ENCODE peak calls at places on chromosomes 2 and 18, in nine cellular contexts. Y, L, G, X, M, Z, K, W and O are unnamed samples.

GRCh38 chr2:39535606-39536185 is 98.6 kb upstream of the MAP4K3 start:
- DNase-seq in Y (no peak), L (no peak), G (no peak), X (no peak), M (no peak), Z (no peak), K (no peak), W (no peak), O (no peak)

GRCh38 chr18:58584219-58585127 is 44.4 kb downstream of the ALPK2 start:
- DNase-seq in Y (no peak), L (no peak), G (no peak), X (peak; percentile 60), M (peak; percentile 75), Z (no peak), K (peak; percentile 75), W (peak; percentile 48), O (no peak)

GRCh38 chr2:216287251-216287650 is 85.0 kb downstream of the MARCHF4 start:
- DNase-seq in Y (no peak), L (no peak), G (no peak), X (no peak), M (peak; percentile 9), Z (no peak), K (peak; percentile 67), W (no peak), O (no peak)

GRCh38 chr2:74430502-74430901 is 9.0 kb downstream of the WDR54 start:
- DNase-seq in Y (no peak), L (no peak), G (no peak), X (no peak), M (no peak), Z (no peak), K (no peak), W (no peak), O (no peak)

GRCh38 chr18:46362533-46362932 is 258.3 kb downstream of the HAUS1 start:
- DNase-seq in Y (no peak), L (no peak), G (no peak), X (no peak), M (no peak), Z (no peak), K (no peak), W (no peak), O (no peak)

GRCh38 chr18:56240405-56240804 is 398.0 kb downstream of the TXNL1 start:
- DNase-seq in Y (no peak), L (no peak), G (no peak), X (no peak), M (peak; percentile 28), Z (no peak), K (no peak), W (peak; percentile 97), O (no peak)

GRCh38 chr2:39524756-39525635 is 87.9 kb upstream of the MAP4K3 start:
- DNase-seq in Y (no peak), L (no peak), G (no peak), X (no peak), M (peak; percentile 47), Z (no peak), K (no peak), W (no peak), O (no peak)

GRCh38 chr18:55875330-55875933 is 287.4 kb upstream of the TCF4 start:
- DNase-seq in Y (no peak), L (no peak), G (peak; percentile 42), X (no peak), M (no peak), Z (no peak), K (no peak), W (no peak), O (no peak)

GRCh38 chr2:61178603-61179545 is 16.9 kb downstream of the C2orf74 start:
- DNase-seq in Y (no peak), L (no peak), G (no peak), X (peak; percentile 27), M (peak; percentile 56), Z (no peak), K (no peak), W (peak; percentile 61), O (no peak)

GRCh38 chr2:183292028-183292427 is 167.8 kb downstream of the NUP35 start:
- DNase-seq in Y (no peak), L (no peak), G (no peak), X (no peak), M (peak; percentile 24), Z (no peak), K (no peak), W (no peak), O (no peak)

GRCh38 chr2:73852020-73852419 is 23.3 kb downstream of the STAMBP start:
- DNase-seq in Y (no peak), L (no peak), G (no peak), X (peak; percentile 67), M (peak; percentile 57), Z (no peak), K (peak; percentile 76), W (peak; percentile 90), O (no peak)

GRCh38 chr18:31268985-31269406 is 49.0 kb upstream of the DSG1 start:
- DNase-seq in Y (no peak), L (no peak), G (no peak), X (peak; percentile 29), M (peak; percentile 44), Z (no peak), K (no peak), W (no peak), O (no peak)

GRCh38 chr2:99072556-99072955 is 69.0 kb upstream of the C2orf15 start:
- DNase-seq in Y (no peak), L (peak; percentile 2), G (no peak), X (no peak), M (no peak), Z (no peak), K (no peak), W (no peak), O (no peak)

GRCh38 chr18:61817086-61817485 is 75.7 kb downstream of the RNF152 start:
- DNase-seq in Y (no peak), L (no peak), G (no peak), X (no peak), M (peak; percentile 26), Z (no peak), K (peak; percentile 26), W (peak; percentile 45), O (no peak)

GRCh38 chr2:44136186-44136585 is 32.5 kb upstream of the PPM1B start:
- DNase-seq in Y (no peak), L (no peak), G (no peak), X (peak; percentile 45), M (peak; percentile 42), Z (peak; percentile 12), K (peak; percentile 58), W (peak; percentile 83), O (no peak)

GRCh38 chr2:120013569-120014223 is 819 bp downstream of the EPB41L5 start:
- DNase-seq in Y (no peak), L (peak; percentile 80), G (no peak), X (no peak), M (no peak), Z (no peak), K (no peak), W (no peak), O (no peak)

GRCh38 chr2:97656905-97657587 is 6.8 kb downstream of the ACTR1B start:
- DNase-seq in Y (no peak), L (no peak), G (no peak), X (no peak), M (no peak), Z (no peak), K (no peak), W (no peak), O (no peak)

GRCh38 chr2:219689676-219690628 is 62.5 kb downstream of the SLC4A3 start:
- DNase-seq in Y (peak; percentile 67), L (peak; percentile 27), G (peak; percentile 50), X (peak; percentile 83), M (peak; percentile 82), Z (no peak), K (peak; percentile 60), W (peak; percentile 74), O (peak; percentile 37)

GRCh38 chr18:36808681-36809080 is 20.1 kb downstream of the TPGS2 start:
- DNase-seq in Y (no peak), L (no peak), G (no peak), X (peak; percentile 54), M (peak; percentile 43), Z (no peak), K (peak; percentile 61), W (peak; percentile 91), O (peak; percentile 13)

GRCh38 chr2:20198001-20198400 is 26.9 kb downstream of the SDC1 start:
- DNase-seq in Y (no peak), L (peak; percentile 75), G (no peak), X (no peak), M (no peak), Z (no peak), K (no peak), W (no peak), O (no peak)

GRCh38 chr2:174066871-174067270 is 101.7 kb upstream of the SP3 start:
- DNase-seq in Y (no peak), L (no peak), G (no peak), X (no peak), M (no peak), Z (no peak), K (no peak), W (no peak), O (no peak)

GRCh38 chr2:85308951-85309555 is 18.7 kb downstream of the TGOLN2 start:
- DNase-seq in Y (no peak), L (peak; percentile 41), G (peak; percentile 66), X (peak; percentile 44), M (no peak), Z (no peak), K (peak; percentile 49), W (peak; percentile 67), O (no peak)

GRCh38 chr2:162704496-162704895 is 134.1 kb downstream of the KCNH7 start:
- DNase-seq in Y (no peak), L (no peak), G (no peak), X (no peak), M (no peak), Z (no peak), K (no peak), W (no peak), O (no peak)

GRCh38 chr18:50287028-50287440 is 458 bp downstream of the CXXC1 start:
- DNase-seq in Y (no peak), L (no peak), G (no peak), X (no peak), M (no peak), Z (no peak), K (no peak), W (no peak), O (no peak)

GRCh38 chr2:10717630-10718029 is 3.8 kb upstream of the ATP6V1C2 start:
- DNase-seq in Y (no peak), L (no peak), G (no peak), X (peak; percentile 73), M (peak; percentile 52), Z (peak; percentile 29), K (peak; percentile 86), W (peak; percentile 61), O (peak; percentile 3)

GRCh38 chr2:19536136-19536535 is 177.7 kb upstream of the OSR1 start:
- DNase-seq in Y (no peak), L (no peak), G (no peak), X (peak; percentile 17), M (no peak), Z (no peak), K (no peak), W (no peak), O (no peak)